ENCODE peak calls at places on chromosome 3, in four cellular contexts. One of them, this sample, is unnamed.

GRCh38 chr3:39126532-39127071 is 19.1 kb downstream of the TTC21A start:
- DNase-seq in epithelial cell of esophagus: peak; percentile 50
- DNase-seq in GM12891: no peak
- DNase-seq in GM03348: peak; percentile 55
- DNase-seq in this sample: no peak

GRCh38 chr3:45054196-45054857 is 28.2 kb downstream of the CLEC3B start:
- DNase-seq in epithelial cell of esophagus: peak; percentile 68
- DNase-seq in GM12891: no peak
- DNase-seq in GM03348: peak; percentile 65
- DNase-seq in this sample: peak; percentile 53

GRCh38 chr3:57952208-57952631 is 56.0 kb upstream of the FLNB start:
- DNase-seq in epithelial cell of esophagus: peak; percentile 50
- DNase-seq in GM12891: no peak
- DNase-seq in GM03348: peak; percentile 66
- DNase-seq in this sample: peak; percentile 59

GRCh38 chr3:61729235-61729634 is 167.9 kb downstream of the PTPRG start:
- DNase-seq in epithelial cell of esophagus: no peak
- DNase-seq in GM12891: no peak
- DNase-seq in GM03348: no peak
- DNase-seq in this sample: no peak

GRCh38 chr3:492586-493296 is 296.2 kb downstream of the CHL1 start:
- DNase-seq in epithelial cell of esophagus: peak; percentile 36
- DNase-seq in GM12891: no peak
- DNase-seq in GM03348: no peak
- DNase-seq in this sample: no peak

GRCh38 chr3:169836058-169836941 is 23.6 kb upstream of the LRRC34 start:
- DNase-seq in epithelial cell of esophagus: no peak
- DNase-seq in GM12891: no peak
- DNase-seq in GM03348: peak; percentile 32
- DNase-seq in this sample: peak; percentile 27

GRCh38 chr3:102141913-102142210 is 292.5 kb downstream of the NFKBIZ start:
- DNase-seq in epithelial cell of esophagus: no peak
- DNase-seq in GM12891: no peak
- DNase-seq in GM03348: no peak
- DNase-seq in this sample: no peak

GRCh38 chr3:128800241-128801187 is 74.5 kb downstream of the RAB7A start:
- DNase-seq in epithelial cell of esophagus: no peak
- DNase-seq in GM12891: no peak
- DNase-seq in GM03348: no peak
- DNase-seq in this sample: no peak

GRCh38 chr3:182683335-182684257 is 109.7 kb upstream of the ATP11B start:
- DNase-seq in epithelial cell of esophagus: peak; percentile 79
- DNase-seq in GM12891: peak; percentile 25
- DNase-seq in GM03348: peak; percentile 81
- DNase-seq in this sample: peak; percentile 82

GRCh38 chr3:183149915-183150825 is 12.4 kb downstream of the LAMP3 start:
- DNase-seq in epithelial cell of esophagus: peak; percentile 20
- DNase-seq in GM12891: no peak
- DNase-seq in GM03348: peak; percentile 19
- DNase-seq in this sample: no peak

GRCh38 chr3:146256851-146257486 is 6.1 kb upstream of the PLSCR4 start:
- DNase-seq in epithelial cell of esophagus: no peak
- DNase-seq in GM12891: no peak
- DNase-seq in GM03348: no peak
- DNase-seq in this sample: no peak

GRCh38 chr3:126900859-126901540 is 81.9 kb upstream of the PLXNA1 start:
- DNase-seq in epithelial cell of esophagus: no peak
- DNase-seq in GM12891: no peak
- DNase-seq in GM03348: no peak
- DNase-seq in this sample: no peak

GRCh38 chr3:94246136-94246535 is 183.3 kb downstream of the NSUN3 start:
- DNase-seq in epithelial cell of esophagus: no peak
- DNase-seq in GM12891: no peak
- DNase-seq in GM03348: peak; percentile 50
- DNase-seq in this sample: no peak

GRCh38 chr3:195809796-195810454 is 1.8 kb downstream of the MUC4 start:
- DNase-seq in epithelial cell of esophagus: no peak
- DNase-seq in GM12891: no peak
- DNase-seq in GM03348: peak; percentile 82
- DNase-seq in this sample: no peak

GRCh38 chr3:137778941-137779340 is 14.8 kb downstream of the SOX14 start:
- DNase-seq in epithelial cell of esophagus: no peak
- DNase-seq in GM12891: no peak
- DNase-seq in GM03348: no peak
- DNase-seq in this sample: no peak

GRCh38 chr3:35659808-35660207 is 20.5 kb downstream of the ARPP21 start:
- DNase-seq in epithelial cell of esophagus: peak; percentile 41
- DNase-seq in GM12891: no peak
- DNase-seq in GM03348: no peak
- DNase-seq in this sample: no peak

This sample was measured in AG08396.